ENCODE peak calls at places on chromosomes 2 and 18, in four cellular contexts. X is AG09319; J is activated naive CD4-positive, alpha-beta T cell treated with Interleukin-2 at 50 U/mL for 16 hours; E is NCI-H1417. G is an unnamed sample.

GRCh38 chr2:71618327-71619113 is 165.2 kb downstream of the DYSF start:
- DNase-seq in X (no peak), J (no peak), E (no peak), G (no peak)

GRCh38 chr2:26396734-26397298 is 4.9 kb upstream of the DRC1 start:
- DNase-seq in X (no peak), J (peak), E (no peak), G (no peak)

GRCh38 chr2:234071664-234072063 is 21.2 kb downstream of the SPP2 start:
- DNase-seq in X (no peak), J (no peak), E (no peak), G (no peak)

GRCh38 chr18:51668101-51668500 is 470.6 kb upstream of the MEX3C start:
- DNase-seq in X (no peak), J (peak), E (peak), G (peak)

GRCh38 chr2:145091967-145092366 is 572.0 kb upstream of the ZEB2 start:
- DNase-seq in X (no peak), J (no peak), E (no peak), G (no peak)

GRCh38 chr2:158745067-158745865 is 49.9 kb upstream of the DAPL1 start:
- DNase-seq in X (peak), J (peak), E (peak), G (peak)

GRCh38 chr2:102061962-102062795 is 70.4 kb downstream of the IL1R2 start:
- DNase-seq in X (no peak), J (peak), E (no peak), G (no peak)

GRCh38 chr2:23523651-23524260 is 138.8 kb downstream of the KLHL29 start:
- DNase-seq in X (no peak), J (no peak), E (no peak), G (no peak)

GRCh38 chr2:214566457-214566856 is 155.6 kb downstream of the VWC2L start:
- DNase-seq in X (no peak), J (no peak), E (no peak), G (no peak)

GRCh38 chr2:150204449-150204848 is 283.0 kb downstream of the RND3 start:
- DNase-seq in X (peak), J (no peak), E (no peak), G (no peak)

GRCh38 chr18:31634331-31634713 is 42.6 kb downstream of the TTR start:
- DNase-seq in X (no peak), J (no peak), E (no peak), G (no peak)

GRCh38 chr18:50981381-50981780 is 13.5 kb downstream of the ELAC1 start:
- DNase-seq in X (no peak), J (no peak), E (no peak), G (no peak)

GRCh38 chr2:68734176-68734575 is 435 bp upstream of the ARHGAP25 start:
- DNase-seq in X (no peak), J (no peak), E (no peak), G (no peak)